ENCODE peak calls at places on chromosomes 6 and 20, in five cellular contexts. One of them, this sample, is unnamed. For H3K9me3, the result is how much of the 10 kb centered on the place peaks cover.

GRCh38 chr20:36541227-36542018 is at the start of gene MYL9:
- DNase-seq in naive thymus-derived CD4-positive, alpha-beta T cell: no peak
- DNase-seq in mucosa of descending colon: peak
- DNase-seq in body of pancreas: peak
- DNase-seq in IMR-90: peak
- DNase-seq in this sample: peak

GRCh38 chr20:63648190-63648589 is 5.0 kb downstream of the STMN3 start:
- DNase-seq in naive thymus-derived CD4-positive, alpha-beta T cell: no peak
- DNase-seq in mucosa of descending colon: no peak
- DNase-seq in body of pancreas: no peak
- DNase-seq in IMR-90: no peak
- DNase-seq in this sample: no peak

GRCh38 chr6:144286503-144287393 is 1.6 kb downstream of the UTRN start:
- DNase-seq in naive thymus-derived CD4-positive, alpha-beta T cell: peak
- DNase-seq in mucosa of descending colon: peak
- DNase-seq in body of pancreas: peak
- DNase-seq in IMR-90: peak
- DNase-seq in this sample: peak

GRCh38 chr6:28537065-28537464 is 11.4 kb downstream of the GPX5 start:
- DNase-seq in naive thymus-derived CD4-positive, alpha-beta T cell: peak
- DNase-seq in mucosa of descending colon: no peak
- DNase-seq in body of pancreas: no peak
- DNase-seq in IMR-90: peak
- DNase-seq in this sample: no peak

GRCh38 chr6:28011716-28012115 is 54.7 kb downstream of the OR2B6 start:
- DNase-seq in naive thymus-derived CD4-positive, alpha-beta T cell: no peak
- DNase-seq in mucosa of descending colon: no peak
- DNase-seq in body of pancreas: no peak
- DNase-seq in IMR-90: no peak
- DNase-seq in this sample: no peak

GRCh38 chr6:123604067-123604466 is 32.7 kb downstream of the TRDN start:
- DNase-seq in naive thymus-derived CD4-positive, alpha-beta T cell: no peak
- DNase-seq in mucosa of descending colon: no peak
- DNase-seq in body of pancreas: no peak
- DNase-seq in IMR-90: no peak
- DNase-seq in this sample: no peak

GRCh38 chr20:19233025-19233794 is 20.8 kb downstream of the SLC24A3 start:
- DNase-seq in naive thymus-derived CD4-positive, alpha-beta T cell: no peak
- DNase-seq in mucosa of descending colon: no peak
- DNase-seq in body of pancreas: no peak
- DNase-seq in IMR-90: no peak
- DNase-seq in this sample: no peak

GRCh38 chr20:19260412-19261090 is 48.1 kb downstream of the SLC24A3 start:
- DNase-seq in naive thymus-derived CD4-positive, alpha-beta T cell: no peak
- DNase-seq in mucosa of descending colon: peak
- DNase-seq in body of pancreas: no peak
- DNase-seq in IMR-90: no peak
- DNase-seq in this sample: no peak

GRCh38 chr6:113632220-113632864 is 224.8 kb upstream of the MARCKS start:
- DNase-seq in naive thymus-derived CD4-positive, alpha-beta T cell: no peak
- DNase-seq in mucosa of descending colon: peak
- DNase-seq in body of pancreas: peak
- DNase-seq in IMR-90: peak
- DNase-seq in this sample: peak

GRCh38 chr6:14384175-14384949 is 266.8 kb downstream of the CD83 start:
- DNase-seq in naive thymus-derived CD4-positive, alpha-beta T cell: no peak
- DNase-seq in mucosa of descending colon: no peak
- DNase-seq in body of pancreas: no peak
- DNase-seq in IMR-90: no peak
- DNase-seq in this sample: peak

GRCh38 chr6:113120214-113120576 is 737.0 kb upstream of the MARCKS start:
- DNase-seq in naive thymus-derived CD4-positive, alpha-beta T cell: no peak
- DNase-seq in mucosa of descending colon: no peak
- DNase-seq in body of pancreas: peak
- DNase-seq in IMR-90: peak
- DNase-seq in this sample: no peak

GRCh38 chr6:379367-380181 is 12.0 kb upstream of the IRF4 start:
- DNase-seq in naive thymus-derived CD4-positive, alpha-beta T cell: no peak
- DNase-seq in mucosa of descending colon: no peak
- DNase-seq in body of pancreas: no peak
- DNase-seq in IMR-90: no peak
- DNase-seq in this sample: no peak
- H3K9me3 ChIP-seq in naive thymus-derived CD4-positive, alpha-beta T cell: under half
- H3K9me3 ChIP-seq in mucosa of descending colon: under half
- H3K9me3 ChIP-seq in body of pancreas: under half
- H3K9me3 ChIP-seq in IMR-90: under half
- H3K9me3 ChIP-seq in this sample: under half

GRCh38 chr6:92431502-92431901 is 987.9 kb downstream of the EPHA7 start:
- DNase-seq in naive thymus-derived CD4-positive, alpha-beta T cell: no peak
- DNase-seq in mucosa of descending colon: no peak
- DNase-seq in body of pancreas: no peak
- DNase-seq in IMR-90: no peak
- DNase-seq in this sample: no peak

GRCh38 chr6:92428443-92428842 is 990.9 kb downstream of the EPHA7 start:
- DNase-seq in naive thymus-derived CD4-positive, alpha-beta T cell: no peak
- DNase-seq in mucosa of descending colon: no peak
- DNase-seq in body of pancreas: no peak
- DNase-seq in IMR-90: no peak
- DNase-seq in this sample: no peak

DNA sequence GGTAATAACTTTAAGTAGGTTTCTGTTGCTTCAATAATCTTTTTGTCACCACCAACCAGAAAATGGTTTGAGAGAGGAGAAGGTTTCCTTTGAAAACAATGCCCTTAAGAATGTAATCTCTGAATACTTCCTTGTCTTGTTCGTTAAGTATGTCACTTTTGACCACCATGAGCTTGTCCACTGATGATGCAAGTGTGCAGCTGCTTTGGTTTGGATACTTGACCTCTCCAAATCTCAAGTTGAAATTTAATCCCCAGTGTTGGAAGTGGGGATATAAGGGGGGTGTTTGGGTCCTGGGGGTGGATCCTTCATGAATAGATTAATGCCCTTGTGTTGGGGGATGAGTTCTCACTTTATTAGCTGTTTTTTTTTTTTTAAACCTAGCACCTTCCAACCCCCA is 985.4 kb downstream of the EPHA7 start:
- DNase-seq in naive thymus-derived CD4-positive, alpha-beta T cell: no peak
- DNase-seq in mucosa of descending colon: no peak
- DNase-seq in body of pancreas: no peak
- DNase-seq in IMR-90: no peak
- DNase-seq in this sample: no peak
- H3K4me3 ChIP-seq in naive thymus-derived CD4-positive, alpha-beta T cell: no peak
- H3K4me3 ChIP-seq in mucosa of descending colon: no peak
- H3K4me3 ChIP-seq in body of pancreas: no peak
- H3K4me3 ChIP-seq in IMR-90: no peak
- H3K4me3 ChIP-seq in this sample: no peak

GRCh38 chr20:56174416-56174815 is 74.1 kb upstream of the MC3R start:
- DNase-seq in naive thymus-derived CD4-positive, alpha-beta T cell: no peak
- DNase-seq in mucosa of descending colon: no peak
- DNase-seq in body of pancreas: no peak
- DNase-seq in IMR-90: no peak
- DNase-seq in this sample: no peak

GRCh38 chr20:56175884-56176283 is 72.6 kb upstream of the MC3R start:
- DNase-seq in naive thymus-derived CD4-positive, alpha-beta T cell: no peak
- DNase-seq in mucosa of descending colon: no peak
- DNase-seq in body of pancreas: no peak
- DNase-seq in IMR-90: no peak
- DNase-seq in this sample: no peak

GRCh38 chr20:56181593-56181992 is 66.9 kb upstream of the MC3R start:
- DNase-seq in naive thymus-derived CD4-positive, alpha-beta T cell: no peak
- DNase-seq in mucosa of descending colon: peak
- DNase-seq in body of pancreas: no peak
- DNase-seq in IMR-90: no peak
- DNase-seq in this sample: no peak

GRCh38 chr20:56179051-56179450 is 69.5 kb upstream of the MC3R start:
- DNase-seq in naive thymus-derived CD4-positive, alpha-beta T cell: no peak
- DNase-seq in mucosa of descending colon: no peak
- DNase-seq in body of pancreas: no peak
- DNase-seq in IMR-90: no peak
- DNase-seq in this sample: no peak

DNA sequence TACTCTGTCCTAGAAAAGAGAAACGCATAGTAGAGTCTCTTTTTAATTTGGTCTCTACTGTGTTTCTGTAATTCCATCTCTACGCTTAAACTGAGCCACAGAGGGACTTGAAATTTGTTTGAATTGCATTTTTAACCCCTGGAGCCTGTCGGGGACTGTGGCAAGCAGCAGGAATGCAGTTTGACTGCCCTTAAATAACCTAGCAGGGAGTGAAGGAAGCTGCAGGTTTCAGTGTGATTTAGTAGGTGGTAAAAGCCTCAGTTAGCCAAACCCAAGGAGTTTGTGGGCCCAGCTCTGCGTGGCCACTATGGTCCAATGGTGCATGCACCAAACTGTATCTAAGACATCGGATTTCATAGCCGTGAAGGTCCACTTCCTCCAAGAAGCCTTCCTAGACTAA is 70.3 kb upstream of the MC3R start:
- DNase-seq in naive thymus-derived CD4-positive, alpha-beta T cell: no peak
- DNase-seq in mucosa of descending colon: no peak
- DNase-seq in body of pancreas: no peak
- DNase-seq in IMR-90: no peak
- DNase-seq in this sample: no peak
- H3K9me3 ChIP-seq in naive thymus-derived CD4-positive, alpha-beta T cell: under half
- H3K9me3 ChIP-seq in mucosa of descending colon: under half
- H3K9me3 ChIP-seq in body of pancreas: under half
- H3K9me3 ChIP-seq in IMR-90: under half
- H3K9me3 ChIP-seq in this sample: under half

DNA sequence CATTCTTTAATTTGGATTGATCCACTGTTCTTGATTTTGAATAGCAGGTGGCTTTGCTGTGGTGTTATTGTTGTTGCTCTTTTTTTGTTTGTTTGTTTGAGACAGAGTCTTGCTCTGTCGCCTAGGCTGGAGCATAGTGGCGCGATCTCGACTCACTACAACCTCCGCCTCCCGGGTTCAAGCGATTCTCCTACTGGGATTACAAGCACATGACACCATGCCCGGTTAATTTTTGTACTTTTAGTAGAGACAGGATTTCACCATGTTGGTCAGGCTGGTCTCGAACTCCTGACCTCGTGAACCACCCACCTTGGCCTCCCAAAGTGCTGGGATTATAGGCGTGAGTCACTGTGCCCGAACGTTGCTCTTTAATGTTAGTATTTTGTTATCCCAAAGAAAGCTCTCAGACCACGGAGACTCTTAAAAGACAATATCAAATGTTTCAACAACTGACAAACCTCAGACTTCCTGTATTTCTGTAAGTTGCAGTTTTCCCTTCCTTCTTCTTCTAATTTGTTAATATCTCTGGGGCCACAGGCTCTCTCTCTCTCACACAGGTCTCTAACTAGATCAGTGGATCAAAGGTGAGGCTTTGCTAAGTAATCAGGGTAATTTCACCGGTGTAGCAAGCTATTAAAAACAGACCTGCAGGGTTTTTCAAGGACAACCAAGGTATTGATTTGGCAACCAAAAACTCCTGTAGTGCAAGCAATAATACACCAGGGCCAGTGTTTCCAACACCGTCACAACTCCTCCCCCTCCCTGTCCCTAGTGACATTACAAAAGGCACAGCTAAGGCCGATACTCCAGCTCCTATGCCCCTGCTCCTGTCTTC is 48.8 kb upstream of the ZNF217 start:
- DNase-seq in naive thymus-derived CD4-positive, alpha-beta T cell: peak
- DNase-seq in mucosa of descending colon: peak
- DNase-seq in body of pancreas: peak
- DNase-seq in IMR-90: peak
- DNase-seq in this sample: peak
- H3K4me3 ChIP-seq in naive thymus-derived CD4-positive, alpha-beta T cell: peak
- H3K4me3 ChIP-seq in mucosa of descending colon: no peak
- H3K4me3 ChIP-seq in body of pancreas: no peak
- H3K4me3 ChIP-seq in IMR-90: no peak
- H3K4me3 ChIP-seq in this sample: no peak

DNA sequence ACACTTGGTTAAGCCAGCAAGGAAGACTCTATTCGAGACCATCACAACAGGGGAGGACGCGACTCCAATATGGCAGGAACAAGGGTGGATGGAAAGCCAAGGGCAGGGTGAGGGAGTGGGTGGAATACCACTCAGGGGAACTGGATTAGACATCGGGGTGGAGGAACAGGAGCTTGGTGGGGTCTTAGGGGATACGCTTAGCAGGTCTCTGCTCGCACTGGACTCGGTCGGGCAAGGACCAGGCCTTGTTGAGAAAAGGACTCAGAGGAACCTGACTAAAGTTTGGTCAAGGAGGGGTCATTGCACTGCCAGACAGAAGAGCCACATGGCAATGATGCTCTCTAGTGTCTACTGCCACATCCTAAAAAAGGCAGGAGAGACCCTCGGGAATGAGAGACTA is 10.5 kb downstream of the DUSP22 start:
- DNase-seq in naive thymus-derived CD4-positive, alpha-beta T cell: no peak
- DNase-seq in mucosa of descending colon: no peak
- DNase-seq in body of pancreas: no peak
- DNase-seq in IMR-90: no peak
- DNase-seq in this sample: no peak
- H3K9me3 ChIP-seq in naive thymus-derived CD4-positive, alpha-beta T cell: under half
- H3K9me3 ChIP-seq in mucosa of descending colon: under half
- H3K9me3 ChIP-seq in body of pancreas: under half
- H3K9me3 ChIP-seq in IMR-90: under half
- H3K9me3 ChIP-seq in this sample: under half

GRCh38 chr20:45487231-45487635 is 17.7 kb downstream of the WFDC2 start:
- DNase-seq in naive thymus-derived CD4-positive, alpha-beta T cell: no peak
- DNase-seq in mucosa of descending colon: no peak
- DNase-seq in body of pancreas: no peak
- DNase-seq in IMR-90: no peak
- DNase-seq in this sample: no peak
- H3K4me3 ChIP-seq in naive thymus-derived CD4-positive, alpha-beta T cell: no peak
- H3K4me3 ChIP-seq in mucosa of descending colon: no peak
- H3K4me3 ChIP-seq in body of pancreas: no peak
- H3K4me3 ChIP-seq in IMR-90: no peak
- H3K4me3 ChIP-seq in this sample: no peak

GRCh38 chr6:119921491-119922010 is 572.0 kb upstream of the MAN1A1 start:
- DNase-seq in naive thymus-derived CD4-positive, alpha-beta T cell: no peak
- DNase-seq in mucosa of descending colon: no peak
- DNase-seq in body of pancreas: no peak
- DNase-seq in IMR-90: no peak
- DNase-seq in this sample: no peak

GRCh38 chr6:119917186-119917585 is 567.6 kb upstream of the MAN1A1 start:
- DNase-seq in naive thymus-derived CD4-positive, alpha-beta T cell: no peak
- DNase-seq in mucosa of descending colon: no peak
- DNase-seq in body of pancreas: no peak
- DNase-seq in IMR-90: no peak
- DNase-seq in this sample: no peak

DNA sequence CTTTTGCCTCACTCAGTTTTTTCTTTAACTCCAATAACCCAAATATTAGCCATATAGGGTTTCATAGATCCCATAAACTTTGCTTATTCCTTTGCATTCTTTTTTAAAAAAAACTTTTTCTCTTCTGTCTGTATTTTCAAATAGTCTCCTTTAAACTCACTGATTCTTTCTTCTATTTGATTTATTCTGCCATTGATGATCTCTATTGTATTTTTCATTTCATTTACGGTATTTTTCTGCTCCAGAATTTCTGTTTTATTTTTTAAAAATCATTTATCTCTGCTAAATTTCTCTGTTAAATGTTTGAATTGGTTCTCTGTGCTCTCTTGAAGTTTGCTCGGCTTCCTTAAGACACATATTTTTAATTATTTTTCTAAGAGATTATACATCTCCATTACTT is 573.3 kb upstream of the MAN1A1 start:
- DNase-seq in naive thymus-derived CD4-positive, alpha-beta T cell: no peak
- DNase-seq in mucosa of descending colon: no peak
- DNase-seq in body of pancreas: no peak
- DNase-seq in IMR-90: no peak
- DNase-seq in this sample: no peak
- H3K9me3 ChIP-seq in naive thymus-derived CD4-positive, alpha-beta T cell: under half
- H3K9me3 ChIP-seq in mucosa of descending colon: under half
- H3K9me3 ChIP-seq in body of pancreas: under half
- H3K9me3 ChIP-seq in IMR-90: under half
- H3K9me3 ChIP-seq in this sample: under half

GRCh38 chr20:53579266-53579580 is 14.4 kb downstream of the ZNF217 start:
- DNase-seq in naive thymus-derived CD4-positive, alpha-beta T cell: no peak
- DNase-seq in mucosa of descending colon: peak
- DNase-seq in body of pancreas: peak
- DNase-seq in IMR-90: no peak
- DNase-seq in this sample: no peak
- H3K4me3 ChIP-seq in naive thymus-derived CD4-positive, alpha-beta T cell: peak
- H3K4me3 ChIP-seq in mucosa of descending colon: no peak
- H3K4me3 ChIP-seq in body of pancreas: no peak
- H3K4me3 ChIP-seq in IMR-90: no peak
- H3K4me3 ChIP-seq in this sample: peak